ENCODE peak calls at places on chromosomes 3 and 15, in ten cellular contexts. R is hepatocyte; L is AG04450; D is islet precursor cell; X is activated CD8-positive, alpha-beta memory T cell treated with anti-CD3 and anti-CD28 coated beads for 4 hours; K is G401; H is GDM1; E is NCI-H510A treated with DMSO at 0.1 percent for 48 hours; A is effector CD4-positive, alpha-beta T cell; C is left ventricle myocardium inferior. W is an unnamed sample.

GRCh38 chr3:57004154-57004730 is 56.2 kb upstream of the SPATA12 start:
- DNase-seq in R (no peak), L (no peak), D (peak), X (no peak), K (no peak), H (no peak), E (no peak), A (no peak), C (no peak), W (peak)

GRCh38 chr3:147930417-147930816 is 521.3 kb downstream of the ZIC1 start:
- DNase-seq in R (no peak), L (no peak), D (peak), X (no peak), K (no peak), H (no peak), E (no peak), A (no peak), C (no peak), W (no peak)

GRCh38 chr15:68479870-68480269 is 47.9 kb upstream of the ITGA11 start:
- DNase-seq in R (no peak), L (no peak), D (no peak), X (no peak), K (no peak), H (no peak), E (no peak), A (no peak), C (no peak), W (no peak)

GRCh38 chr3:64129581-64129980 is 95.7 kb downstream of the PRICKLE2 start:
- DNase-seq in R (no peak), L (no peak), D (no peak), X (no peak), K (no peak), H (no peak), E (no peak), A (no peak), C (no peak), W (no peak)

GRCh38 chr15:55552926-55553325 is 35.2 kb downstream of the PYGO1 start:
- DNase-seq in R (peak), L (peak), D (peak), X (no peak), K (no peak), H (no peak), E (no peak), A (no peak), C (peak), W (peak)

GRCh38 chr3:161454615-161455014 is 42.0 kb upstream of the OTOL1 start:
- DNase-seq in R (no peak), L (no peak), D (no peak), X (no peak), K (no peak), H (no peak), E (no peak), A (no peak), C (no peak), W (no peak)

GRCh38 chr3:177781686-177782161 is 584.4 kb upstream of the TBL1XR1 start:
- DNase-seq in R (no peak), L (peak), D (no peak), X (no peak), K (peak), H (peak), E (no peak), A (no peak), C (peak), W (peak)

GRCh38 chr3:33064929-33065328 is 32.0 kb downstream of the GLB1 start:
- DNase-seq in R (no peak), L (no peak), D (no peak), X (no peak), K (no peak), H (no peak), E (no peak), A (peak), C (no peak), W (no peak)

GRCh38 chr15:24675332-24676144 is at the start of gene NPAP1:
- DNase-seq in R (no peak), L (no peak), D (no peak), X (no peak), K (no peak), H (no peak), E (no peak), A (no peak), C (no peak), W (no peak)

GRCh38 chr3:197750863-197751737 is 1.4 kb downstream of the FYTTD1 start:
- DNase-seq in R (peak), L (no peak), D (no peak), X (no peak), K (peak), H (no peak), E (peak), A (no peak), C (peak), W (peak)

GRCh38 chr3:28972921-28973320 is 307.9 kb upstream of the RBMS3 start:
- DNase-seq in R (no peak), L (no peak), D (no peak), X (no peak), K (no peak), H (no peak), E (no peak), A (no peak), C (no peak), W (no peak)

GRCh38 chr3:56792201-56792600 is 9.5 kb downstream of the ARHGEF3 start:
- DNase-seq in R (no peak), L (no peak), D (peak), X (no peak), K (no peak), H (no peak), E (no peak), A (no peak), C (no peak), W (no peak)

GRCh38 chr15:101232677-101233076 is 19.2 kb downstream of the CHSY1 start:
- DNase-seq in R (no peak), L (no peak), D (no peak), X (no peak), K (peak), H (no peak), E (no peak), A (no peak), C (no peak), W (no peak)

GRCh38 chr15:89662893-89663673 is 7.8 kb upstream of the KIF7 start:
- DNase-seq in R (peak), L (peak), D (peak), X (no peak), K (no peak), H (no peak), E (no peak), A (no peak), C (peak), W (peak)

GRCh38 chr15:61888074-61888780 is 172.0 kb downstream of the VPS13C start:
- DNase-seq in R (no peak), L (no peak), D (no peak), X (no peak), K (no peak), H (no peak), E (no peak), A (no peak), C (no peak), W (no peak)

GRCh38 chr3:126490619-126491018 is 14.9 kb upstream of the ZXDC start:
- DNase-seq in R (peak), L (no peak), D (no peak), X (no peak), K (no peak), H (no peak), E (no peak), A (no peak), C (no peak), W (no peak)

GRCh38 chr3:123813876-123814275 is 70.3 kb downstream of the MYLK start:
- DNase-seq in R (no peak), L (no peak), D (no peak), X (no peak), K (no peak), H (no peak), E (no peak), A (no peak), C (no peak), W (no peak)

GRCh38 chr3:75906555-75907112 is 121.3 kb upstream of the ZNF717 start:
- DNase-seq in R (peak), L (peak), D (peak), X (no peak), K (no peak), H (no peak), E (peak), A (no peak), C (no peak), W (no peak)

GRCh38 chr3:184291044-184291737 is 7.8 kb upstream of the PSMD2 start:
- DNase-seq in R (no peak), L (no peak), D (no peak), X (no peak), K (no peak), H (no peak), E (no peak), A (no peak), C (no peak), W (no peak)

GRCh38 chr3:52190294-52190841 is 7.6 kb upstream of the ALAS1 start:
- DNase-seq in R (no peak), L (no peak), D (no peak), X (no peak), K (no peak), H (no peak), E (no peak), A (no peak), C (peak), W (peak)

GRCh38 chr15:77657629-77658238 is 25.0 kb upstream of the LINGO1 start:
- DNase-seq in R (no peak), L (no peak), D (no peak), X (no peak), K (peak), H (no peak), E (no peak), A (no peak), C (no peak), W (no peak)

GRCh38 chr3:116971531-116971930 is 262.0 kb downstream of the TUSC7 start:
- DNase-seq in R (no peak), L (no peak), D (no peak), X (no peak), K (no peak), H (no peak), E (no peak), A (no peak), C (no peak), W (peak)

GRCh38 chr3:10602769-10603768 is 97.7 kb upstream of the ATP2B2 start:
- DNase-seq in R (no peak), L (no peak), D (no peak), X (peak), K (no peak), H (no peak), E (no peak), A (peak), C (no peak), W (no peak)

GRCh38 chr3:127056281-127056680 is 73.4 kb downstream of the PLXNA1 start:
- DNase-seq in R (no peak), L (no peak), D (peak), X (no peak), K (no peak), H (no peak), E (no peak), A (no peak), C (peak), W (no peak)

GRCh38 chr3:171654809-171655208 is 155.5 kb downstream of the PLD1 start:
- DNase-seq in R (peak), L (no peak), D (no peak), X (no peak), K (peak), H (no peak), E (no peak), A (no peak), C (peak), W (peak)

GRCh38 chr3:171049831-171050444 is 23.4 kb upstream of the SLC2A2 start:
- DNase-seq in R (peak), L (no peak), D (peak), X (no peak), K (peak), H (no peak), E (peak), A (peak), C (peak), W (peak)

GRCh38 chr3:74067296-74067695 is 442.6 kb upstream of the PDZRN3 start:
- DNase-seq in R (peak), L (no peak), D (no peak), X (no peak), K (peak), H (no peak), E (no peak), A (no peak), C (no peak), W (peak)

GRCh38 chr3:188707396-188708288 is 464.1 kb upstream of the TPRG1 start:
- DNase-seq in R (no peak), L (no peak), D (no peak), X (no peak), K (no peak), H (no peak), E (no peak), A (no peak), C (no peak), W (no peak)

GRCh38 chr3:186255703-186256331 is 106.2 kb downstream of the DGKG start:
- DNase-seq in R (no peak), L (no peak), D (no peak), X (no peak), K (peak), H (no peak), E (no peak), A (no peak), C (no peak), W (peak)

GRCh38 chr15:89243046-89243690 is 611 bp upstream of the FANCI start:
- DNase-seq in R (no peak), L (no peak), D (no peak), X (no peak), K (no peak), H (no peak), E (no peak), A (no peak), C (no peak), W (peak)

GRCh38 chr3:155771126-155771525 is 26.3 kb upstream of the PLCH1 start:
- DNase-seq in R (no peak), L (no peak), D (no peak), X (no peak), K (no peak), H (no peak), E (no peak), A (no peak), C (no peak), W (no peak)

W was measured in adrenal gland.